ENCODE peak calls at places on chromosomes 3 and 15, in eight cellular contexts. P, S, F, R, J, U, D and M are unnamed samples.

GRCh38 chr3:85427467-85427866 is 468.7 kb downstream of the CADM2 start:
- ATAC-seq in P (no peak), S (no peak), F (no peak), R (no peak), J (no peak), U (no peak), D (no peak), M (no peak)

GRCh38 chr15:32670624-32671022 is 29.1 kb downstream of the SCG5 start:
- ATAC-seq in P (peak), S (no peak), F (no peak), R (no peak), J (no peak), U (no peak), D (no peak), M (no peak)

GRCh38 chr15:61018083-61018482 is 211.0 kb downstream of the RORA start:
- ATAC-seq in P (no peak), S (no peak), F (no peak), R (no peak), J (no peak), U (no peak), D (no peak), M (no peak)

GRCh38 chr3:127299276-127299675 is 11.4 kb upstream of the PRR20G start:
- ATAC-seq in P (peak), S (no peak), F (no peak), R (no peak), J (no peak), U (no peak), D (peak), M (no peak)

GRCh38 chr3:149003653-149004305 is 12.4 kb downstream of the GYG1 start:
- ATAC-seq in P (no peak), S (peak), F (peak), R (no peak), J (no peak), U (peak), D (no peak), M (peak)

GRCh38 chr3:52671676-52672075 is 14.0 kb downstream of the PBRM1 start:
- ATAC-seq in P (no peak), S (no peak), F (no peak), R (no peak), J (no peak), U (no peak), D (no peak), M (peak)

GRCh38 chr3:63142681-63143080 is 135.4 kb upstream of the SYNPR start:
- ATAC-seq in P (no peak), S (no peak), F (no peak), R (no peak), J (no peak), U (no peak), D (no peak), M (no peak)

GRCh38 chr3:75012791-75013190 is 398.3 kb upstream of the CNTN3 start:
- ATAC-seq in P (no peak), S (no peak), F (no peak), R (no peak), J (no peak), U (no peak), D (no peak), M (no peak)

GRCh38 chr3:45272828-45273470 is 46.9 kb upstream of the TMEM158 start:
- ATAC-seq in P (no peak), S (no peak), F (no peak), R (no peak), J (no peak), U (no peak), D (no peak), M (no peak)

GRCh38 chr15:74957301-74958035 is 896 bp upstream of the RPP25 start:
- ATAC-seq in P (peak), S (peak), F (no peak), R (peak), J (peak), U (peak), D (peak), M (no peak)

GRCh38 chr15:27671794-27672438 is 427.2 kb downstream of the OCA2 start:
- ATAC-seq in P (peak), S (no peak), F (no peak), R (no peak), J (no peak), U (no peak), D (no peak), M (no peak)

GRCh38 chr15:44596511-44597010 is 59.6 kb downstream of the EIF3J start:
- ATAC-seq in P (no peak), S (no peak), F (no peak), R (no peak), J (no peak), U (peak), D (no peak), M (peak)

GRCh38 chr3:47617061-47618010 is 38.7 kb upstream of the CSPG5 start:
- ATAC-seq in P (no peak), S (peak), F (no peak), R (no peak), J (no peak), U (no peak), D (no peak), M (no peak)

GRCh38 chr3:123270818-123271217 is 69.1 kb downstream of the SEC22A start:
- ATAC-seq in P (no peak), S (no peak), F (no peak), R (no peak), J (no peak), U (no peak), D (no peak), M (no peak)